ENCODE peak calls at places on chromosome 18, in nine cellular contexts. One of them, this sample, is unnamed.

GRCh38 chr18:8107426-8107825 is 501.8 kb upstream of the RAB12 start:
- DNase-seq in amygdala: no peak
- DNase-seq in immature natural killer cell: no peak
- DNase-seq in activated naive CD4-positive, alpha-beta T cell treated with anti-CD3 and anti-CD28 coated beads, Interleukin-2, amount 10 ng/mL, durations not matched to agents 7 days and 5 days: no peak
- DNase-seq in activated CD8-positive, alpha-beta memory T cell treated with anti-CD3 and anti-CD28 coated beads, Interleukin-2, amount 50 U/mL, for 48 hours: no peak
- DNase-seq in central memory CD4-positive, alpha-beta T cell: no peak
- DNase-seq in DMS153: no peak
- DNase-seq in dorsolateral prefrontal cortex: no peak
- DNase-seq in nucleus accumbens: no peak
- DNase-seq in this sample: no peak

GRCh38 chr18:832085-832681 is 20.1 kb upstream of the YES1 start:
- DNase-seq in DMS153: peak
- DNase-seq in nucleus accumbens: no peak
- DNase-seq in dorsolateral prefrontal cortex: no peak
- DNase-seq in immature natural killer cell: no peak
- DNase-seq in activated CD8-positive, alpha-beta memory T cell treated with anti-CD3 and anti-CD28 coated beads, Interleukin-2, amount 50 U/mL, for 48 hours: no peak
- DNase-seq in activated naive CD4-positive, alpha-beta T cell treated with anti-CD3 and anti-CD28 coated beads, Interleukin-2, amount 10 ng/mL, durations not matched to agents 7 days and 5 days: peak
- DNase-seq in amygdala: no peak
- DNase-seq in central memory CD4-positive, alpha-beta T cell: no peak
- DNase-seq in this sample: no peak

GRCh38 chr18:9055185-9055584 is 47.3 kb upstream of the NDUFV2 start:
- DNase-seq in activated CD8-positive, alpha-beta memory T cell treated with anti-CD3 and anti-CD28 coated beads, Interleukin-2, amount 50 U/mL, for 48 hours: no peak
- DNase-seq in DMS153: no peak
- DNase-seq in central memory CD4-positive, alpha-beta T cell: no peak
- DNase-seq in activated naive CD4-positive, alpha-beta T cell treated with anti-CD3 and anti-CD28 coated beads, Interleukin-2, amount 10 ng/mL, durations not matched to agents 7 days and 5 days: no peak
- DNase-seq in immature natural killer cell: no peak
- DNase-seq in dorsolateral prefrontal cortex: no peak
- DNase-seq in amygdala: no peak
- DNase-seq in nucleus accumbens: no peak
- DNase-seq in this sample: no peak

GRCh38 chr18:11850821-11851155 is 425 bp upstream of the CHMP1B start:
- DNase-seq in central memory CD4-positive, alpha-beta T cell: peak
- DNase-seq in activated CD8-positive, alpha-beta memory T cell treated with anti-CD3 and anti-CD28 coated beads, Interleukin-2, amount 50 U/mL, for 48 hours: no peak
- DNase-seq in immature natural killer cell: no peak
- DNase-seq in dorsolateral prefrontal cortex: no peak
- DNase-seq in DMS153: no peak
- DNase-seq in activated naive CD4-positive, alpha-beta T cell treated with anti-CD3 and anti-CD28 coated beads, Interleukin-2, amount 10 ng/mL, durations not matched to agents 7 days and 5 days: no peak
- DNase-seq in nucleus accumbens: no peak
- DNase-seq in amygdala: no peak
- DNase-seq in this sample: no peak

GRCh38 chr18:36333418-36333817 is 35.9 kb downstream of the FHOD3 start:
- DNase-seq in central memory CD4-positive, alpha-beta T cell: no peak
- DNase-seq in activated naive CD4-positive, alpha-beta T cell treated with anti-CD3 and anti-CD28 coated beads, Interleukin-2, amount 10 ng/mL, durations not matched to agents 7 days and 5 days: no peak
- DNase-seq in dorsolateral prefrontal cortex: no peak
- DNase-seq in amygdala: no peak
- DNase-seq in activated CD8-positive, alpha-beta memory T cell treated with anti-CD3 and anti-CD28 coated beads, Interleukin-2, amount 50 U/mL, for 48 hours: no peak
- DNase-seq in DMS153: no peak
- DNase-seq in immature natural killer cell: no peak
- DNase-seq in nucleus accumbens: no peak
- DNase-seq in this sample: no peak

GRCh38 chr18:69402219-69402989 is 1.7 kb downstream of the DOK6 start:
- DNase-seq in central memory CD4-positive, alpha-beta T cell: no peak
- DNase-seq in DMS153: no peak
- DNase-seq in activated CD8-positive, alpha-beta memory T cell treated with anti-CD3 and anti-CD28 coated beads, Interleukin-2, amount 50 U/mL, for 48 hours: no peak
- DNase-seq in activated naive CD4-positive, alpha-beta T cell treated with anti-CD3 and anti-CD28 coated beads, Interleukin-2, amount 10 ng/mL, durations not matched to agents 7 days and 5 days: no peak
- DNase-seq in immature natural killer cell: no peak
- DNase-seq in nucleus accumbens: no peak
- DNase-seq in dorsolateral prefrontal cortex: no peak
- DNase-seq in amygdala: peak
- DNase-seq in this sample: no peak

GRCh38 chr18:29556070-29556469 is 1379.1 kb upstream of the CDH2 start:
- DNase-seq in central memory CD4-positive, alpha-beta T cell: no peak
- DNase-seq in nucleus accumbens: no peak
- DNase-seq in immature natural killer cell: no peak
- DNase-seq in dorsolateral prefrontal cortex: no peak
- DNase-seq in activated CD8-positive, alpha-beta memory T cell treated with anti-CD3 and anti-CD28 coated beads, Interleukin-2, amount 50 U/mL, for 48 hours: no peak
- DNase-seq in activated naive CD4-positive, alpha-beta T cell treated with anti-CD3 and anti-CD28 coated beads, Interleukin-2, amount 10 ng/mL, durations not matched to agents 7 days and 5 days: no peak
- DNase-seq in amygdala: no peak
- DNase-seq in DMS153: no peak
- DNase-seq in this sample: no peak

GRCh38 chr18:56284319-56284718 is 354.1 kb downstream of the TXNL1 start:
- DNase-seq in nucleus accumbens: no peak
- DNase-seq in dorsolateral prefrontal cortex: no peak
- DNase-seq in activated CD8-positive, alpha-beta memory T cell treated with anti-CD3 and anti-CD28 coated beads, Interleukin-2, amount 50 U/mL, for 48 hours: no peak
- DNase-seq in central memory CD4-positive, alpha-beta T cell: no peak
- DNase-seq in DMS153: no peak
- DNase-seq in activated naive CD4-positive, alpha-beta T cell treated with anti-CD3 and anti-CD28 coated beads, Interleukin-2, amount 10 ng/mL, durations not matched to agents 7 days and 5 days: no peak
- DNase-seq in amygdala: no peak
- DNase-seq in immature natural killer cell: no peak
- DNase-seq in this sample: no peak

GRCh38 chr18:23257686-23258565 is 122.6 kb downstream of the CABLES1 start:
- DNase-seq in dorsolateral prefrontal cortex: no peak
- DNase-seq in nucleus accumbens: no peak
- DNase-seq in DMS153: no peak
- DNase-seq in immature natural killer cell: peak
- DNase-seq in activated naive CD4-positive, alpha-beta T cell treated with anti-CD3 and anti-CD28 coated beads, Interleukin-2, amount 10 ng/mL, durations not matched to agents 7 days and 5 days: peak
- DNase-seq in activated CD8-positive, alpha-beta memory T cell treated with anti-CD3 and anti-CD28 coated beads, Interleukin-2, amount 50 U/mL, for 48 hours: no peak
- DNase-seq in central memory CD4-positive, alpha-beta T cell: no peak
- DNase-seq in amygdala: no peak
- DNase-seq in this sample: no peak

GRCh38 chr18:79399275-79400081 is 3.7 kb downstream of the NFATC1 start:
- DNase-seq in central memory CD4-positive, alpha-beta T cell: no peak
- DNase-seq in activated CD8-positive, alpha-beta memory T cell treated with anti-CD3 and anti-CD28 coated beads, Interleukin-2, amount 50 U/mL, for 48 hours: peak
- DNase-seq in DMS153: no peak
- DNase-seq in amygdala: no peak
- DNase-seq in nucleus accumbens: no peak
- DNase-seq in immature natural killer cell: no peak
- DNase-seq in dorsolateral prefrontal cortex: peak
- DNase-seq in activated naive CD4-positive, alpha-beta T cell treated with anti-CD3 and anti-CD28 coated beads, Interleukin-2, amount 10 ng/mL, durations not matched to agents 7 days and 5 days: peak
- DNase-seq in this sample: no peak

GRCh38 chr18:23718243-23718720 is 29.0 kb downstream of the LAMA3 start:
- DNase-seq in dorsolateral prefrontal cortex: no peak
- DNase-seq in DMS153: no peak
- DNase-seq in central memory CD4-positive, alpha-beta T cell: no peak
- DNase-seq in nucleus accumbens: no peak
- DNase-seq in immature natural killer cell: no peak
- DNase-seq in amygdala: no peak
- DNase-seq in activated naive CD4-positive, alpha-beta T cell treated with anti-CD3 and anti-CD28 coated beads, Interleukin-2, amount 10 ng/mL, durations not matched to agents 7 days and 5 days: no peak
- DNase-seq in activated CD8-positive, alpha-beta memory T cell treated with anti-CD3 and anti-CD28 coated beads, Interleukin-2, amount 50 U/mL, for 48 hours: no peak
- DNase-seq in this sample: no peak

GRCh38 chr18:52409732-52410131 is 69.7 kb downstream of the DCC start:
- DNase-seq in dorsolateral prefrontal cortex: no peak
- DNase-seq in immature natural killer cell: no peak
- DNase-seq in amygdala: no peak
- DNase-seq in central memory CD4-positive, alpha-beta T cell: no peak
- DNase-seq in activated naive CD4-positive, alpha-beta T cell treated with anti-CD3 and anti-CD28 coated beads, Interleukin-2, amount 10 ng/mL, durations not matched to agents 7 days and 5 days: no peak
- DNase-seq in activated CD8-positive, alpha-beta memory T cell treated with anti-CD3 and anti-CD28 coated beads, Interleukin-2, amount 50 U/mL, for 48 hours: no peak
- DNase-seq in DMS153: no peak
- DNase-seq in nucleus accumbens: no peak
- DNase-seq in this sample: no peak

GRCh38 chr18:79753391-79753851 is 44.3 kb upstream of the KCNG2 start:
- DNase-seq in dorsolateral prefrontal cortex: no peak
- DNase-seq in nucleus accumbens: no peak
- DNase-seq in central memory CD4-positive, alpha-beta T cell: no peak
- DNase-seq in immature natural killer cell: no peak
- DNase-seq in activated CD8-positive, alpha-beta memory T cell treated with anti-CD3 and anti-CD28 coated beads, Interleukin-2, amount 50 U/mL, for 48 hours: no peak
- DNase-seq in DMS153: no peak
- DNase-seq in activated naive CD4-positive, alpha-beta T cell treated with anti-CD3 and anti-CD28 coated beads, Interleukin-2, amount 10 ng/mL, durations not matched to agents 7 days and 5 days: no peak
- DNase-seq in amygdala: no peak
- DNase-seq in this sample: no peak

GRCh38 chr18:74896390-74896991 is 298.8 kb downstream of the ZNF407 start:
- DNase-seq in nucleus accumbens: no peak
- DNase-seq in DMS153: peak
- DNase-seq in dorsolateral prefrontal cortex: no peak
- DNase-seq in activated naive CD4-positive, alpha-beta T cell treated with anti-CD3 and anti-CD28 coated beads, Interleukin-2, amount 10 ng/mL, durations not matched to agents 7 days and 5 days: peak
- DNase-seq in amygdala: no peak
- DNase-seq in central memory CD4-positive, alpha-beta T cell: peak
- DNase-seq in activated CD8-positive, alpha-beta memory T cell treated with anti-CD3 and anti-CD28 coated beads, Interleukin-2, amount 50 U/mL, for 48 hours: no peak
- DNase-seq in immature natural killer cell: peak
- DNase-seq in this sample: no peak

GRCh38 chr18:54119524-54120019 is 104.9 kb downstream of the MBD2 start:
- DNase-seq in activated CD8-positive, alpha-beta memory T cell treated with anti-CD3 and anti-CD28 coated beads, Interleukin-2, amount 50 U/mL, for 48 hours: no peak
- DNase-seq in immature natural killer cell: peak
- DNase-seq in dorsolateral prefrontal cortex: no peak
- DNase-seq in amygdala: no peak
- DNase-seq in DMS153: peak
- DNase-seq in nucleus accumbens: no peak
- DNase-seq in central memory CD4-positive, alpha-beta T cell: peak
- DNase-seq in activated naive CD4-positive, alpha-beta T cell treated with anti-CD3 and anti-CD28 coated beads, Interleukin-2, amount 10 ng/mL, durations not matched to agents 7 days and 5 days: peak
- DNase-seq in this sample: no peak

GRCh38 chr18:27824841-27825720 is 351.8 kb downstream of the CDH2 start:
- DNase-seq in immature natural killer cell: no peak
- DNase-seq in nucleus accumbens: no peak
- DNase-seq in activated CD8-positive, alpha-beta memory T cell treated with anti-CD3 and anti-CD28 coated beads, Interleukin-2, amount 50 U/mL, for 48 hours: no peak
- DNase-seq in DMS153: no peak
- DNase-seq in dorsolateral prefrontal cortex: no peak
- DNase-seq in amygdala: no peak
- DNase-seq in central memory CD4-positive, alpha-beta T cell: no peak
- DNase-seq in activated naive CD4-positive, alpha-beta T cell treated with anti-CD3 and anti-CD28 coated beads, Interleukin-2, amount 10 ng/mL, durations not matched to agents 7 days and 5 days: no peak
- DNase-seq in this sample: no peak

GRCh38 chr18:59916746-59917145 is 16.9 kb downstream of the PMAIP1 start:
- DNase-seq in dorsolateral prefrontal cortex: no peak
- DNase-seq in amygdala: no peak
- DNase-seq in immature natural killer cell: no peak
- DNase-seq in nucleus accumbens: no peak
- DNase-seq in DMS153: no peak
- DNase-seq in activated naive CD4-positive, alpha-beta T cell treated with anti-CD3 and anti-CD28 coated beads, Interleukin-2, amount 10 ng/mL, durations not matched to agents 7 days and 5 days: no peak
- DNase-seq in activated CD8-positive, alpha-beta memory T cell treated with anti-CD3 and anti-CD28 coated beads, Interleukin-2, amount 50 U/mL, for 48 hours: no peak
- DNase-seq in central memory CD4-positive, alpha-beta T cell: no peak
- DNase-seq in this sample: no peak

GRCh38 chr18:79911009-79911870 is 40.2 kb downstream of the SLC66A2 start:
- DNase-seq in activated naive CD4-positive, alpha-beta T cell treated with anti-CD3 and anti-CD28 coated beads, Interleukin-2, amount 10 ng/mL, durations not matched to agents 7 days and 5 days: no peak
- DNase-seq in nucleus accumbens: no peak
- DNase-seq in dorsolateral prefrontal cortex: no peak
- DNase-seq in DMS153: no peak
- DNase-seq in activated CD8-positive, alpha-beta memory T cell treated with anti-CD3 and anti-CD28 coated beads, Interleukin-2, amount 50 U/mL, for 48 hours: peak
- DNase-seq in immature natural killer cell: no peak
- DNase-seq in central memory CD4-positive, alpha-beta T cell: no peak
- DNase-seq in amygdala: no peak
- DNase-seq in this sample: peak

GRCh38 chr18:40866013-40866644 is 1088.9 kb upstream of the PIK3C3 start:
- DNase-seq in dorsolateral prefrontal cortex: no peak
- DNase-seq in immature natural killer cell: no peak
- DNase-seq in amygdala: no peak
- DNase-seq in DMS153: peak
- DNase-seq in activated naive CD4-positive, alpha-beta T cell treated with anti-CD3 and anti-CD28 coated beads, Interleukin-2, amount 10 ng/mL, durations not matched to agents 7 days and 5 days: no peak
- DNase-seq in central memory CD4-positive, alpha-beta T cell: no peak
- DNase-seq in activated CD8-positive, alpha-beta memory T cell treated with anti-CD3 and anti-CD28 coated beads, Interleukin-2, amount 50 U/mL, for 48 hours: no peak
- DNase-seq in nucleus accumbens: no peak
- DNase-seq in this sample: no peak

GRCh38 chr18:27778441-27778840 is 398.5 kb downstream of the CDH2 start:
- DNase-seq in central memory CD4-positive, alpha-beta T cell: no peak
- DNase-seq in DMS153: no peak
- DNase-seq in amygdala: no peak
- DNase-seq in dorsolateral prefrontal cortex: no peak
- DNase-seq in activated CD8-positive, alpha-beta memory T cell treated with anti-CD3 and anti-CD28 coated beads, Interleukin-2, amount 50 U/mL, for 48 hours: no peak
- DNase-seq in immature natural killer cell: no peak
- DNase-seq in nucleus accumbens: no peak
- DNase-seq in activated naive CD4-positive, alpha-beta T cell treated with anti-CD3 and anti-CD28 coated beads, Interleukin-2, amount 10 ng/mL, durations not matched to agents 7 days and 5 days: no peak
- DNase-seq in this sample: no peak

GRCh38 chr18:79610461-79611039 is 69.1 kb upstream of the CTDP1 start:
- DNase-seq in activated CD8-positive, alpha-beta memory T cell treated with anti-CD3 and anti-CD28 coated beads, Interleukin-2, amount 50 U/mL, for 48 hours: no peak
- DNase-seq in central memory CD4-positive, alpha-beta T cell: no peak
- DNase-seq in amygdala: no peak
- DNase-seq in nucleus accumbens: no peak
- DNase-seq in dorsolateral prefrontal cortex: peak
- DNase-seq in immature natural killer cell: no peak
- DNase-seq in activated naive CD4-positive, alpha-beta T cell treated with anti-CD3 and anti-CD28 coated beads, Interleukin-2, amount 10 ng/mL, durations not matched to agents 7 days and 5 days: no peak
- DNase-seq in DMS153: no peak
- DNase-seq in this sample: no peak

GRCh38 chr18:58866261-58867232 is 1.9 kb downstream of the ZNF532 start:
- DNase-seq in activated naive CD4-positive, alpha-beta T cell treated with anti-CD3 and anti-CD28 coated beads, Interleukin-2, amount 10 ng/mL, durations not matched to agents 7 days and 5 days: no peak
- DNase-seq in dorsolateral prefrontal cortex: no peak
- DNase-seq in central memory CD4-positive, alpha-beta T cell: no peak
- DNase-seq in immature natural killer cell: no peak
- DNase-seq in activated CD8-positive, alpha-beta memory T cell treated with anti-CD3 and anti-CD28 coated beads, Interleukin-2, amount 50 U/mL, for 48 hours: no peak
- DNase-seq in DMS153: no peak
- DNase-seq in nucleus accumbens: no peak
- DNase-seq in amygdala: no peak
- DNase-seq in this sample: no peak

GRCh38 chr18:13823707-13824395 is at the start of gene MC5R:
- DNase-seq in immature natural killer cell: peak
- DNase-seq in activated naive CD4-positive, alpha-beta T cell treated with anti-CD3 and anti-CD28 coated beads, Interleukin-2, amount 10 ng/mL, durations not matched to agents 7 days and 5 days: peak
- DNase-seq in activated CD8-positive, alpha-beta memory T cell treated with anti-CD3 and anti-CD28 coated beads, Interleukin-2, amount 50 U/mL, for 48 hours: peak
- DNase-seq in central memory CD4-positive, alpha-beta T cell: peak
- DNase-seq in nucleus accumbens: peak
- DNase-seq in DMS153: no peak
- DNase-seq in amygdala: peak
- DNase-seq in dorsolateral prefrontal cortex: peak
- DNase-seq in this sample: no peak

GRCh38 chr18:48632676-48633257 is 93.9 kb downstream of the CTIF start:
- DNase-seq in activated naive CD4-positive, alpha-beta T cell treated with anti-CD3 and anti-CD28 coated beads, Interleukin-2, amount 10 ng/mL, durations not matched to agents 7 days and 5 days: no peak
- DNase-seq in central memory CD4-positive, alpha-beta T cell: no peak
- DNase-seq in activated CD8-positive, alpha-beta memory T cell treated with anti-CD3 and anti-CD28 coated beads, Interleukin-2, amount 50 U/mL, for 48 hours: no peak
- DNase-seq in dorsolateral prefrontal cortex: no peak
- DNase-seq in amygdala: no peak
- DNase-seq in DMS153: no peak
- DNase-seq in immature natural killer cell: no peak
- DNase-seq in nucleus accumbens: no peak
- DNase-seq in this sample: no peak

GRCh38 chr18:50143891-50144290 is 51.1 kb downstream of the MYO5B start:
- DNase-seq in DMS153: no peak
- DNase-seq in dorsolateral prefrontal cortex: no peak
- DNase-seq in central memory CD4-positive, alpha-beta T cell: no peak
- DNase-seq in nucleus accumbens: no peak
- DNase-seq in activated naive CD4-positive, alpha-beta T cell treated with anti-CD3 and anti-CD28 coated beads, Interleukin-2, amount 10 ng/mL, durations not matched to agents 7 days and 5 days: no peak
- DNase-seq in amygdala: no peak
- DNase-seq in activated CD8-positive, alpha-beta memory T cell treated with anti-CD3 and anti-CD28 coated beads, Interleukin-2, amount 50 U/mL, for 48 hours: no peak
- DNase-seq in immature natural killer cell: no peak
- DNase-seq in this sample: no peak

GRCh38 chr18:56890632-56891031 is 239.5 kb downstream of the WDR7 start:
- DNase-seq in nucleus accumbens: no peak
- DNase-seq in amygdala: no peak
- DNase-seq in activated CD8-positive, alpha-beta memory T cell treated with anti-CD3 and anti-CD28 coated beads, Interleukin-2, amount 50 U/mL, for 48 hours: no peak
- DNase-seq in immature natural killer cell: no peak
- DNase-seq in DMS153: no peak
- DNase-seq in central memory CD4-positive, alpha-beta T cell: no peak
- DNase-seq in dorsolateral prefrontal cortex: no peak
- DNase-seq in activated naive CD4-positive, alpha-beta T cell treated with anti-CD3 and anti-CD28 coated beads, Interleukin-2, amount 10 ng/mL, durations not matched to agents 7 days and 5 days: no peak
- DNase-seq in this sample: no peak

GRCh38 chr18:59783138-59783537 is 85.9 kb upstream of the CCBE1 start:
- DNase-seq in central memory CD4-positive, alpha-beta T cell: no peak
- DNase-seq in dorsolateral prefrontal cortex: no peak
- DNase-seq in activated naive CD4-positive, alpha-beta T cell treated with anti-CD3 and anti-CD28 coated beads, Interleukin-2, amount 10 ng/mL, durations not matched to agents 7 days and 5 days: peak
- DNase-seq in nucleus accumbens: no peak
- DNase-seq in activated CD8-positive, alpha-beta memory T cell treated with anti-CD3 and anti-CD28 coated beads, Interleukin-2, amount 50 U/mL, for 48 hours: no peak
- DNase-seq in DMS153: peak
- DNase-seq in amygdala: no peak
- DNase-seq in immature natural killer cell: no peak
- DNase-seq in this sample: no peak

GRCh38 chr18:5036523-5036922 is 160.5 kb downstream of the AKAIN1 start:
- DNase-seq in DMS153: no peak
- DNase-seq in central memory CD4-positive, alpha-beta T cell: no peak
- DNase-seq in activated CD8-positive, alpha-beta memory T cell treated with anti-CD3 and anti-CD28 coated beads, Interleukin-2, amount 50 U/mL, for 48 hours: no peak
- DNase-seq in dorsolateral prefrontal cortex: no peak
- DNase-seq in activated naive CD4-positive, alpha-beta T cell treated with anti-CD3 and anti-CD28 coated beads, Interleukin-2, amount 10 ng/mL, durations not matched to agents 7 days and 5 days: no peak
- DNase-seq in amygdala: no peak
- DNase-seq in immature natural killer cell: no peak
- DNase-seq in nucleus accumbens: no peak
- DNase-seq in this sample: no peak

GRCh38 chr18:13191779-13192178 is 26.8 kb upstream of the LDLRAD4 start:
- DNase-seq in DMS153: no peak
- DNase-seq in immature natural killer cell: no peak
- DNase-seq in nucleus accumbens: no peak
- DNase-seq in amygdala: no peak
- DNase-seq in activated CD8-positive, alpha-beta memory T cell treated with anti-CD3 and anti-CD28 coated beads, Interleukin-2, amount 50 U/mL, for 48 hours: no peak
- DNase-seq in central memory CD4-positive, alpha-beta T cell: no peak
- DNase-seq in dorsolateral prefrontal cortex: no peak
- DNase-seq in activated naive CD4-positive, alpha-beta T cell treated with anti-CD3 and anti-CD28 coated beads, Interleukin-2, amount 10 ng/mL, durations not matched to agents 7 days and 5 days: no peak
- DNase-seq in this sample: no peak

GRCh38 chr18:47407736-47408135 is 156.3 kb upstream of the SKOR2 start:
- DNase-seq in immature natural killer cell: no peak
- DNase-seq in nucleus accumbens: no peak
- DNase-seq in activated CD8-positive, alpha-beta memory T cell treated with anti-CD3 and anti-CD28 coated beads, Interleukin-2, amount 50 U/mL, for 48 hours: no peak
- DNase-seq in amygdala: no peak
- DNase-seq in DMS153: no peak
- DNase-seq in activated naive CD4-positive, alpha-beta T cell treated with anti-CD3 and anti-CD28 coated beads, Interleukin-2, amount 10 ng/mL, durations not matched to agents 7 days and 5 days: no peak
- DNase-seq in dorsolateral prefrontal cortex: no peak
- DNase-seq in central memory CD4-positive, alpha-beta T cell: no peak
- DNase-seq in this sample: no peak

GRCh38 chr18:63285332-63285731 is 34.2 kb downstream of the BCL2 start:
- DNase-seq in activated naive CD4-positive, alpha-beta T cell treated with anti-CD3 and anti-CD28 coated beads, Interleukin-2, amount 10 ng/mL, durations not matched to agents 7 days and 5 days: no peak
- DNase-seq in DMS153: no peak
- DNase-seq in dorsolateral prefrontal cortex: no peak
- DNase-seq in nucleus accumbens: no peak
- DNase-seq in immature natural killer cell: no peak
- DNase-seq in amygdala: no peak
- DNase-seq in activated CD8-positive, alpha-beta memory T cell treated with anti-CD3 and anti-CD28 coated beads, Interleukin-2, amount 50 U/mL, for 48 hours: no peak
- DNase-seq in central memory CD4-positive, alpha-beta T cell: no peak
- DNase-seq in this sample: no peak